ENCODE peak calls at places on chromosomes 3 and 15, in five cellular contexts. Y, E, M, I and K are unnamed samples.

GRCh38 chr15:85282504-85283115 is 97.8 kb upstream of the AKAP13 start:
- DNase-seq in E (no peak), Y (peak; percentile 41), I (peak; percentile 84), M (peak; percentile 67), K (no peak)

GRCh38 chr15:31197497-31198414 is 96.2 kb upstream of the TRPM1 start:
- DNase-seq in I (no peak), E (peak; percentile 67), M (no peak), Y (no peak), K (no peak)

GRCh38 chr3:72658466-72659100 is 189.7 kb downstream of the SHQ1 start:
- DNase-seq in Y (no peak), E (no peak), M (no peak), I (peak; percentile 39), K (no peak)

GRCh38 chr3:1421577-1421976 is 328.8 kb downstream of the CNTN6 start:
- DNase-seq in E (no peak), I (no peak), M (no peak), Y (no peak), K (no peak)

GRCh38 chr3:78812166-78812565 is 955.6 kb downstream of the ROBO1 start:
- DNase-seq in Y (no peak), M (no peak), I (no peak), E (no peak), K (no peak)

GRCh38 chr3:41684802-41685740 is 276.8 kb downstream of the ULK4 start:
- DNase-seq in I (no peak), Y (no peak), M (peak; percentile 76), E (peak; percentile 11), K (no peak)

GRCh38 chr15:70859998-70860397 is 6.0 kb upstream of the LARP6 start:
- DNase-seq in I (no peak), M (no peak), Y (no peak), E (no peak), K (no peak)

GRCh38 chr15:60580650-60581415 is 101.9 kb upstream of the ICE2 start:
- DNase-seq in M (no peak), Y (no peak), E (no peak), I (no peak), K (no peak)

GRCh38 chr15:52290329-52290728 is 5.3 kb downstream of the MYO5C start:
- DNase-seq in M (no peak), I (no peak), E (no peak), Y (no peak), K (no peak)

GRCh38 chr15:40286061-40286532 is 3.2 kb upstream of the ANKRD63 start:
- DNase-seq in M (no peak), Y (no peak), E (no peak), I (no peak), K (no peak)

GRCh38 chr3:116417151-116417550 is 28.1 kb downstream of the LSAMP start:
- DNase-seq in M (no peak), I (no peak), Y (no peak), E (no peak), K (no peak)

GRCh38 chr3:126620743-126621142 is 34.2 kb downstream of the TXNRD3 start:
- DNase-seq in Y (peak; percentile 18), E (no peak), I (no peak), M (peak; percentile 32), K (no peak)

GRCh38 chr3:120214161-120214560 is 70.9 kb downstream of the GPR156 start:
- DNase-seq in M (peak; percentile 7), Y (no peak), E (no peak), I (no peak), K (no peak)

GRCh38 chr3:187972454-187972853 is 181.5 kb upstream of the LPP start:
- DNase-seq in I (no peak), Y (peak; percentile 37), E (no peak), M (no peak), K (no peak)

GRCh38 chr3:191331443-191331842 is 1.1 kb upstream of the UTS2B start:
- DNase-seq in I (peak; percentile 26), M (peak; percentile 67), Y (peak; percentile 32), E (no peak), K (no peak)

GRCh38 chr3:79011821-79012529 is 755.8 kb downstream of the ROBO1 start:
- DNase-seq in M (no peak), I (no peak), Y (no peak), E (no peak), K (no peak)

GRCh38 chr15:97235285-97235985 is 725.1 kb upstream of the ARRDC4 start:
- DNase-seq in M (peak; percentile 9), Y (peak; percentile 75), I (peak; percentile 35), E (peak; percentile 78), K (no peak)

GRCh38 chr3:10933958-10934481 is 58.5 kb upstream of the SLC6A1 start:
- DNase-seq in M (peak; percentile 68), Y (peak; percentile 15), E (no peak), I (peak; percentile 67), K (no peak)

GRCh38 chr15:57541805-57542504 is 49.7 kb upstream of the MYZAP start:
- DNase-seq in M (peak; percentile 37), E (peak; percentile 70), Y (peak; percentile 81), I (peak; percentile 53), K (no peak)

GRCh38 chr3:51708216-51708845 is 1.5 kb downstream of the GRM2 start:
- DNase-seq in M (no peak), E (no peak), I (no peak), Y (no peak), K (no peak)

GRCh38 chr3:114830652-114831051 is 316.4 kb downstream of the ZBTB20 start:
- DNase-seq in I (no peak), M (no peak), E (no peak), Y (no peak), K (no peak)

GRCh38 chr3:42780398-42780797 is 7.3 kb upstream of the CCDC13 start:
- DNase-seq in E (no peak), I (no peak), Y (no peak), M (no peak), K (no peak)

GRCh38 chr15:64925335-64926330 is 13.9 kb downstream of the ANKDD1A start:
- DNase-seq in Y (no peak), I (no peak), E (no peak), M (no peak), K (no peak)

GRCh38 chr3:165643433-165643824 is 193.8 kb downstream of the BCHE start:
- DNase-seq in Y (peak; percentile 53), M (peak; percentile 73), E (no peak), I (peak; percentile 5), K (peak; percentile 2)

GRCh38 chr15:70227122-70227521 is 129.4 kb upstream of the TLE3 start:
- DNase-seq in I (no peak), Y (no peak), M (no peak), E (no peak), K (no peak)

GRCh38 chr3:107992976-107993684 is 97.7 kb downstream of the CD47 start:
- DNase-seq in M (no peak), E (no peak), Y (peak; percentile 22), I (peak; percentile 79), K (no peak)

GRCh38 chr3:128999104-128999503 is 2.0 kb upstream of the EFCC1 start:
- DNase-seq in E (peak; percentile 60), I (no peak), Y (no peak), M (no peak), K (no peak)

GRCh38 chr3:135966875-135967274 is 1.3 kb downstream of the PPP2R3A start:
- DNase-seq in E (no peak), I (no peak), Y (no peak), M (no peak), K (no peak)

GRCh38 chr3:114370537-114371174 is 76.8 kb downstream of the TIGIT start:
- DNase-seq in Y (no peak), M (no peak), E (peak; percentile 26), I (no peak), K (no peak)

GRCh38 chr3:48663489-48664312 is 1.0 kb upstream of the CELSR3 start:
- DNase-seq in I (peak; percentile 99), M (peak; percentile 97), Y (peak; percentile 99), E (peak; percentile 99), K (peak; percentile 97)
- TF ChIP-seq EZH2 in I (no peak), M (no peak), Y (no peak), E (no peak), K (no peak)

DNA sequence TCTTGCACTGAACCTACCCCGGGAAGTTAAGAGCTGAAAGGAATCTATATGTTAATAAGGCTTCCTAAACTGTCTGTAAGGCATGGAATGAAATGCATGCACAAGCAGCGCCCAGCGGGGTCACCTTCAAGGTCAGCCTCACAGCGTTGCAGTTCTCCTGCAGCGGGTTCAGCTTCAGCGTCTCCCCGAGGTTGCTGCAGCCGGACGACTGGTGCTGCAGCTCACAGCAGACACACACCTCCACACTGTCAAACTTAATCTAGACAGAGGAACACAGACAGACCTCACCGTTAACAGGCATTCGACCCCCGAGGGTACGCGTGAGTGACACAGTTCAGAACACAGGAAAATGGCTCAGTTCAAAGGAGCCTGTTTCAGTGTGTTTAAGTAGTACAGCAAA is 73.3 kb downstream of the NSMCE3 start:
- DNase-seq in Y (no peak), E (no peak), I (no peak), M (no peak), K (no peak)
- H2AFZ ChIP-seq in Y (no peak overlapping the region), E (no peak overlapping the region), I (no peak overlapping the region), M (no peak overlapping the region), K (no peak overlapping the region)

DNA sequence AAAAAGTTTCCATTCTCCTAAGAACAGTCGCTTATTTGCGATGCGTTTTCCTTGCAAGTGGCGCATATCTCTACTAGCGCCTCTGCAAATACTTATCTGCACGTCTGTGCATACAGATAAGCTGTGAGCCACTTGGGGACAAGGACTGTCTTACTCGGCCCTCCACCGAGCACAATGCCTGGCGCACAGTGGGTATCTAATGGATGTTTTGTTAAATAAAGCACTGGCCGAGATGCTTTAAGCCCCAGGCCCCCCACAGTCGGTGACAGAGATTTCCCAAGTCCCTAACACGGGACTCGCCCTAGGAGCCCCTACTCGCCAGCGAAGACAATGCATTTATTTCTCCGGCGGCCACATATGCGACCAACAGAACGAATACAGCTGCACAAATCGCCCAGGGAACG is 503 bp downstream of the HLTF start:
- DNase-seq in I (peak; percentile 16), Y (peak; percentile 42), E (peak; percentile 84), M (peak; percentile 30), K (no peak)
- TF ChIP-seq EZH2 in I (no peak), Y (no peak), E (peak; percentile 13), M (no peak), K (no peak)

GRCh38 chr3:194925614-194926013 is 239.9 kb downstream of the FAM43A start:
- DNase-seq in E (no peak), Y (no peak), I (no peak), M (no peak), K (no peak)

GRCh38 chr3:194930439-194931204 is 244.9 kb downstream of the FAM43A start:
- DNase-seq in Y (no peak), M (peak; percentile 87), I (peak; percentile 41), E (no peak), K (no peak)

GRCh38 chr3:194931366-194931765 is 245.7 kb downstream of the FAM43A start:
- DNase-seq in Y (no peak), M (peak; percentile 25), I (no peak), E (no peak), K (no peak)

GRCh38 chr3:194928183-194928736 is 242.6 kb downstream of the FAM43A start:
- DNase-seq in Y (no peak), E (no peak), I (peak; percentile 14), M (peak; percentile 62), K (no peak)

GRCh38 chr3:194928831-194929594 is 243.3 kb downstream of the FAM43A start:
- DNase-seq in Y (no peak), I (no peak), E (peak; percentile 33), M (no peak), K (no peak)
- H2AFZ ChIP-seq in Y (no peak overlapping the region), I (no peak overlapping the region), E (no peak overlapping the region), M (no peak overlapping the region), K (no peak overlapping the region)